ENCODE peak calls at places on chromosome 1, in nine cellular contexts. One of them, this sample, is unnamed.

GRCh38 chr1:24964811-24965570 is 34.9 kb upstream of the RUNX3 start:
- DNase-seq in suprapubic skin: no peak
- DNase-seq in CD8-positive, alpha-beta memory T cell: peak
- DNase-seq in heart left ventricle: no peak
- DNase-seq in IMR-90: peak
- DNase-seq in upper lobe of right lung: peak
- DNase-seq in thoracic aorta: no peak
- DNase-seq in sigmoid colon: peak
- DNase-seq in prostate gland: no peak
- DNase-seq in this sample: no peak

GRCh38 chr1:48077860-48078259 is 80.7 kb upstream of the TRABD2B start:
- DNase-seq in suprapubic skin: no peak
- DNase-seq in CD8-positive, alpha-beta memory T cell: no peak
- DNase-seq in heart left ventricle: no peak
- DNase-seq in IMR-90: no peak
- DNase-seq in upper lobe of right lung: no peak
- DNase-seq in thoracic aorta: no peak
- DNase-seq in sigmoid colon: no peak
- DNase-seq in prostate gland: no peak
- DNase-seq in this sample: peak

GRCh38 chr1:6178751-6179563 is 1.2 kb downstream of the CHD5 start:
- DNase-seq in suprapubic skin: no peak
- DNase-seq in CD8-positive, alpha-beta memory T cell: no peak
- DNase-seq in heart left ventricle: no peak
- DNase-seq in IMR-90: no peak
- DNase-seq in upper lobe of right lung: peak
- DNase-seq in thoracic aorta: no peak
- DNase-seq in sigmoid colon: no peak
- DNase-seq in prostate gland: no peak
- DNase-seq in this sample: no peak

GRCh38 chr1:73914994-73915393 is 283.0 kb downstream of the LRRIQ3 start:
- DNase-seq in suprapubic skin: no peak
- DNase-seq in CD8-positive, alpha-beta memory T cell: no peak
- DNase-seq in heart left ventricle: no peak
- DNase-seq in IMR-90: no peak
- DNase-seq in upper lobe of right lung: no peak
- DNase-seq in thoracic aorta: no peak
- DNase-seq in sigmoid colon: no peak
- DNase-seq in prostate gland: no peak
- DNase-seq in this sample: no peak

GRCh38 chr1:206490643-206491421 is 16.5 kb upstream of the RASSF5 start:
- DNase-seq in suprapubic skin: no peak
- DNase-seq in CD8-positive, alpha-beta memory T cell: no peak
- DNase-seq in heart left ventricle: no peak
- DNase-seq in IMR-90: peak
- DNase-seq in upper lobe of right lung: no peak
- DNase-seq in thoracic aorta: no peak
- DNase-seq in sigmoid colon: no peak
- DNase-seq in prostate gland: no peak
- DNase-seq in this sample: no peak

GRCh38 chr1:172699111-172699510 is 40.2 kb downstream of the FASLG start:
- DNase-seq in suprapubic skin: no peak
- DNase-seq in CD8-positive, alpha-beta memory T cell: peak
- DNase-seq in heart left ventricle: no peak
- DNase-seq in IMR-90: peak
- DNase-seq in upper lobe of right lung: no peak
- DNase-seq in thoracic aorta: no peak
- DNase-seq in sigmoid colon: no peak
- DNase-seq in prostate gland: no peak
- DNase-seq in this sample: no peak

GRCh38 chr1:26574690-26575349 is 45.3 kb downstream of the RPS6KA1 start:
- DNase-seq in suprapubic skin: no peak
- DNase-seq in CD8-positive, alpha-beta memory T cell: no peak
- DNase-seq in heart left ventricle: no peak
- DNase-seq in IMR-90: peak
- DNase-seq in upper lobe of right lung: no peak
- DNase-seq in thoracic aorta: no peak
- DNase-seq in sigmoid colon: no peak
- DNase-seq in prostate gland: no peak
- DNase-seq in this sample: no peak

GRCh38 chr1:61636392-61636791 is 88.5 kb downstream of the TM2D1 start:
- DNase-seq in suprapubic skin: no peak
- DNase-seq in CD8-positive, alpha-beta memory T cell: no peak
- DNase-seq in heart left ventricle: no peak
- DNase-seq in IMR-90: no peak
- DNase-seq in upper lobe of right lung: no peak
- DNase-seq in thoracic aorta: no peak
- DNase-seq in sigmoid colon: no peak
- DNase-seq in prostate gland: no peak
- DNase-seq in this sample: no peak

GRCh38 chr1:226950875-226951274 is 10.8 kb downstream of the COQ8A start:
- DNase-seq in suprapubic skin: no peak
- DNase-seq in CD8-positive, alpha-beta memory T cell: no peak
- DNase-seq in heart left ventricle: no peak
- DNase-seq in IMR-90: no peak
- DNase-seq in upper lobe of right lung: no peak
- DNase-seq in thoracic aorta: no peak
- DNase-seq in sigmoid colon: no peak
- DNase-seq in prostate gland: no peak
- DNase-seq in this sample: peak

DNA sequence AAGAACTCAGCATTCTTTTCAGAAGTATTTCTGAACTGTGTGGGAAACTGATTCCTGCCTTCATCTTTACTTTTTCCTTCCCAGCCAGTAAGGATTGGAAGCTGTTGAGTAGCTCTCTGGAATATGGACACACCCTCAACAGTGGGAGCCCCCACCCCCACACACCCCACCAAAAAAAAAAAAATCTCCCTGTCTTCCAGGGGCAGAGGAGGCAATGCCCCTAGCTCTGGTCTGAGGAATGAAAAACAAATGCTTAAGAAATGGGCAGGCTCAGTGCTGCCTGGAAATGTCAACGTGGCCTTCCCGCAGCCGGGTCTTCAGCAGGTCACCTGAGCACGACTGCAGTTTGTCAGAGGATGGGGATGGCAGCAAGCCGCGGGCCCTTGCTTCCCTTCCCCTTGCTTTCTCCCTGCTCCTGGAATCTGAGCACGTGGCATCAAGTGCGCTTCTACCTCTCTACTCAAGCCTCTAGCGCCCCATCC is 502 bp downstream of the RGS16 start:
- DNase-seq in suprapubic skin: peak
- DNase-seq in CD8-positive, alpha-beta memory T cell: no peak
- DNase-seq in heart left ventricle: no peak
- DNase-seq in IMR-90: no peak
- DNase-seq in upper lobe of right lung: no peak
- DNase-seq in thoracic aorta: no peak
- DNase-seq in sigmoid colon: peak
- DNase-seq in prostate gland: no peak
- DNase-seq in this sample: no peak
- H3K27ac ChIP-seq in suprapubic skin: peak
- H3K27ac ChIP-seq in CD8-positive, alpha-beta memory T cell: no peak
- H3K27ac ChIP-seq in heart left ventricle: peak
- H3K27ac ChIP-seq in IMR-90: no peak
- H3K27ac ChIP-seq in upper lobe of right lung: peak
- H3K27ac ChIP-seq in thoracic aorta: peak
- H3K27ac ChIP-seq in sigmoid colon: peak
- H3K27ac ChIP-seq in prostate gland: no peak
- H3K27ac ChIP-seq in this sample: peak

DNA sequence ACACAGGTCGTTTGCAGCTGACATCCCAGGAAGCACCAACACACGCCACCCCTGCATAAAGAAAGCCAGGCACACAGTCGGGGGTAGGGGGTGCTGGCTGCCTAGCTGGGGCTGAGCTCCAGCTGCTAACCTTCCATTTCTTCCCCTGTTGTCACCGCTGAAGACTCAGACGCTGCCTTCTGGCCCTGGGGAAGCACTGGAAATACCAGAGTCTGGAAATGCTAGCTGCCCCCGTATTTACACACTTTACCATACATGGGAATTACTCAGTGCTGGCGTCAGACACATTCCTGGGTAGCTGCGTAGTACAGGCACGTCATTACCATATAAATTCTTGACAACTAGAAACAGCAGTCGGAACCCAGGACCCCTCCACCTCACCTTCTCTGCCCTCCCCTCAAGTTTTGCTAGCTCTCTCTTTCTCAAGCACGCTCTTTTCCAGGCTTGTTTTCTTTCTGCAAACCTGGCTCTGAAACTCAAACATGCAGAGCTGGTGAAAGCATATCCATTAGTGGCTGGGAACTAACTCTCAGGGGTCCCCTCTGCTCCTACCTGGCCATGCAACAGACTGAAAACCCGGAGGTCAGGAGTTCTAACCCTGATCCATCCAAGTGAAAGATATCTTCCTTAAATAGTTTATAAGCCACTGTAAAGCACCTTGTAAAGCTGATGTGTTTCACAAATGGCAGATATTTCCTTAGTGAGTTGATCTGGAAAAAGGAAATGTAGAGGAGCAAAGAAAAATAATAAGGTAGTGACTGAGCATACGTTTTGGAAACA is 3.3 kb downstream of the CSRP1 start:
- DNase-seq in suprapubic skin: no peak
- DNase-seq in CD8-positive, alpha-beta memory T cell: no peak
- DNase-seq in heart left ventricle: peak
- DNase-seq in IMR-90: peak
- DNase-seq in upper lobe of right lung: no peak
- DNase-seq in thoracic aorta: peak
- DNase-seq in sigmoid colon: peak
- DNase-seq in prostate gland: peak
- DNase-seq in this sample: peak
- H3K4me3 ChIP-seq in suprapubic skin: peak
- H3K4me3 ChIP-seq in CD8-positive, alpha-beta memory T cell: no peak
- H3K4me3 ChIP-seq in heart left ventricle: peak
- H3K4me3 ChIP-seq in IMR-90: peak
- H3K4me3 ChIP-seq in upper lobe of right lung: peak
- H3K4me3 ChIP-seq in thoracic aorta: peak
- H3K4me3 ChIP-seq in sigmoid colon: peak
- H3K4me3 ChIP-seq in prostate gland: no peak
- H3K4me3 ChIP-seq in this sample: peak

DNA sequence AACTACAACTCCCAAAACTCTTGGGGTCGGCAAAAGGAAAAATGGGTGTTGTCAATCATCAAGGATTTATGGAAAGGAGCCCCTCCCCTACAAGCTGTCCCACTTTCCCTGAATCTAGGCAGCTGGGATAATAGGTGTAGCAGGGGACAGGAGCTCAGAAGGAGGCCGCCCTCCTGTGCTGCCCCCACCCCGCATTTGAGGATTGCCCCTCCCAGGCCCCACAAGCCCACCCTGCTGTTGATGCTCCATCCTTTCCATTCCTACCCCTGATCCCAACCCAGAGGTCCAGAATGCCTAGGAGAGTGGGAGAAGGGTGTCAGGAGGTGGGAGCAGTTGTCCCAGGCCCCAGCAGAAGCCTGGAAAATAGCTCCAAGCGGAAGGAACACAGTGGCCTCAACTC is 1.9 kb upstream of the MRPL24 start:
- DNase-seq in suprapubic skin: no peak
- DNase-seq in CD8-positive, alpha-beta memory T cell: no peak
- DNase-seq in heart left ventricle: no peak
- DNase-seq in IMR-90: no peak
- DNase-seq in upper lobe of right lung: no peak
- DNase-seq in thoracic aorta: no peak
- DNase-seq in sigmoid colon: no peak
- DNase-seq in prostate gland: no peak
- DNase-seq in this sample: no peak
- H3K27ac ChIP-seq in suprapubic skin: no peak
- H3K27ac ChIP-seq in CD8-positive, alpha-beta memory T cell: no peak
- H3K27ac ChIP-seq in heart left ventricle: no peak
- H3K27ac ChIP-seq in IMR-90: no peak
- H3K27ac ChIP-seq in upper lobe of right lung: no peak
- H3K27ac ChIP-seq in thoracic aorta: no peak
- H3K27ac ChIP-seq in sigmoid colon: peak
- H3K27ac ChIP-seq in prostate gland: no peak
- H3K27ac ChIP-seq in this sample: no peak

GRCh38 chr1:168834225-168834872 is 105.3 kb upstream of the DPT start:
- DNase-seq in suprapubic skin: no peak
- DNase-seq in CD8-positive, alpha-beta memory T cell: no peak
- DNase-seq in heart left ventricle: no peak
- DNase-seq in IMR-90: no peak
- DNase-seq in upper lobe of right lung: no peak
- DNase-seq in thoracic aorta: no peak
- DNase-seq in sigmoid colon: no peak
- DNase-seq in prostate gland: no peak
- DNase-seq in this sample: no peak
- H3K4me3 ChIP-seq in suprapubic skin: no peak
- H3K4me3 ChIP-seq in CD8-positive, alpha-beta memory T cell: no peak
- H3K4me3 ChIP-seq in heart left ventricle: no peak
- H3K4me3 ChIP-seq in IMR-90: no peak
- H3K4me3 ChIP-seq in upper lobe of right lung: no peak
- H3K4me3 ChIP-seq in thoracic aorta: no peak
- H3K4me3 ChIP-seq in sigmoid colon: no peak
- H3K4me3 ChIP-seq in prostate gland: no peak
- H3K4me3 ChIP-seq in this sample: no peak

This sample was measured in right atrium auricular region.